ENCODE peak calls at places on chromosome 17, in four cellular contexts. J is GM12878, O is H1, K is K562. T is an unnamed sample.

GRCh38 chr17:40362696-40363479 is 1.6 kb downstream of the GJD3 start:
- DNase-seq in J (no peak), K (peak), O (peak), T (peak)

GRCh38 chr17:4554441-4554996 is 665 bp downstream of the MYBBP1A start:
- DNase-seq in K (peak), J (no peak), O (no peak), T (no peak)

GRCh38 chr17:77681820-77682219 is 276.7 kb upstream of the TNRC6C start:
- DNase-seq in J (no peak), O (no peak), K (no peak), T (peak)

GRCh38 chr17:47957591-47958490 is at the start of gene PRR15L:
- DNase-seq in K (no peak), O (peak), J (no peak), T (no peak)

GRCh38 chr17:78640700-78641099 is 63.5 kb upstream of the DNAH17 start:
- DNase-seq in J (no peak), O (no peak), K (no peak), T (no peak)

GRCh38 chr17:4536742-4537411 is 18.3 kb downstream of the MYBBP1A start:
- DNase-seq in J (no peak), O (no peak), K (no peak), T (no peak)

GRCh38 chr17:35809855-35810461 is 674 bp downstream of the TAF15 start:
- DNase-seq in J (no peak), O (no peak), K (peak), T (no peak)

GRCh38 chr17:15307686-15308085 is 33.7 kb downstream of the TEKT3 start:
- DNase-seq in K (no peak), J (no peak), O (no peak), T (no peak)

GRCh38 chr17:63549289-63549945 is 860 bp upstream of the DCAF7 start:
- DNase-seq in O (no peak), J (no peak), K (no peak), T (no peak)

GRCh38 chr17:47238321-47239010 is 15.2 kb upstream of the ITGB3 start:
- DNase-seq in K (no peak), O (no peak), J (no peak), T (no peak)

GRCh38 chr17:15954222-15954621 is 9.3 kb downstream of the ADORA2B start:
- DNase-seq in O (no peak), K (no peak), J (no peak), T (no peak)

GRCh38 chr17:4788159-4788806 is 481 bp upstream of the GLTPD2 start:
- DNase-seq in J (no peak), O (no peak), K (no peak), T (no peak)

GRCh38 chr17:28381141-28381825 is 9.8 kb downstream of the SARM1 start:
- DNase-seq in O (peak), K (peak), J (no peak), T (no peak)

GRCh38 chr17:75352079-75352569 is 53.4 kb downstream of the GRB2 start:
- DNase-seq in K (no peak), J (no peak), O (peak), T (peak)

GRCh38 chr17:50620848-50621247 is 13.8 kb upstream of the ABCC3 start:
- DNase-seq in K (peak), J (no peak), O (peak), T (peak)

GRCh38 chr17:29577009-29577777 is 8.7 kb downstream of the TP53I13 start:
- DNase-seq in K (no peak), O (no peak), J (no peak), T (no peak)

GRCh38 chr17:46796080-46796479 is 22.4 kb downstream of the WNT3 start:
- DNase-seq in K (no peak), O (no peak), J (no peak), T (no peak)

GRCh38 chr17:67566656-67567055 is 151.1 kb upstream of the NOL11 start:
- DNase-seq in J (no peak), O (no peak), K (no peak), T (no peak)

GRCh38 chr17:66995944-66996343 is 31.4 kb downstream of the CACNG4 start:
- DNase-seq in J (no peak), K (no peak), O (no peak), T (no peak)

GRCh38 chr17:2892305-2892971 is 96.2 kb downstream of the RAP1GAP2 start:
- DNase-seq in J (no peak), O (no peak), K (no peak), T (peak)

GRCh38 chr17:15442316-15443185 is 24.9 kb downstream of the CDRT4 start:
- DNase-seq in O (no peak), J (no peak), K (no peak), T (no peak)

GRCh38 chr17:78747479-78747878 is 34.6 kb downstream of the CYTH1 start:
- DNase-seq in K (no peak), O (no peak), J (no peak), T (no peak)

GRCh38 chr17:27593232-27593856 is 37.6 kb upstream of the LGALS9 start:
- DNase-seq in J (no peak), K (no peak), O (no peak), T (no peak)

GRCh38 chr17:79842656-79843474 is 3.6 kb upstream of the CBX4 start:
- DNase-seq in O (peak), K (no peak), J (no peak), T (peak)

DNA sequence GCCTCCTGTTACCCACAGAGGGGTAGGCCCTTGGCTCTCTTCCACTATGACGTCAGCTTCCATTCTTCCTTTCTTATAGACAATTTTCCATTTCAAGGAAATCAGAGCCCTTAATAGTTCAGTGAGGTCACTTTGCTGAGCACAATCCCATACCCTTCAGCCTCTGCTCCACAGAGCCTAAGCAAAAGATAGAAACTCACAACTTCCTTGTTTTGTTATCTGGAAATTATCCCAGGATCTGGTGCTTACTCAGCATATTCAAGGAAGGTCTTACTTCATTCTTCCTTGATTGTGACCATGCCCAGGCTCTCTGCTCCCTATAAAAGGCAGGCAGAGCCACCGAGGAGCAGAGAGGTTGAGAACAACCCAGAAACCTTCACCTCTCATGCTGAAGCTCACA is at the start of gene CCL8:
- DNase-seq in O (no peak), J (no peak), K (no peak), T (no peak)
- TF ChIP-seq NRF1 in O (no peak), J (no peak), K (no peak), T (no peak)

GRCh38 chr17:76415786-76416185 is 31.4 kb downstream of the SPHK1 start:
- DNase-seq in K (no peak), J (no peak), O (no peak), T (no peak)

GRCh38 chr17:76417499-76418143 is 33.2 kb downstream of the SPHK1 start:
- DNase-seq in J (no peak), O (no peak), K (no peak), T (no peak)

GRCh38 chr17:76416447-76416846 is 32.0 kb downstream of the SPHK1 start:
- DNase-seq in J (no peak), K (no peak), O (no peak), T (no peak)

GRCh38 chr17:76416899-76417298 is 32.5 kb downstream of the SPHK1 start:
- DNase-seq in K (no peak), J (no peak), O (no peak), T (no peak)

GRCh38 chr17:76414334-76415295 is 30.2 kb downstream of the SPHK1 start:
- DNase-seq in J (no peak), K (peak), O (no peak), T (peak)
- TF ChIP-seq NRF1 in J (no peak), K (no peak), O (no peak), T (no peak)

GRCh38 chr17:58280480-58281217 is at the start of gene MPO:
- DNase-seq in J (no peak), K (peak), O (no peak), T (peak)

GRCh38 chr17:58283674-58284612 is 3.2 kb upstream of the MPO start:
- DNase-seq in O (no peak), K (no peak), J (no peak), T (no peak)

GRCh38 chr17:58282442-58282841 is 1.7 kb upstream of the MPO start:
- DNase-seq in O (no peak), J (no peak), K (peak), T (no peak)

GRCh38 chr17:58279736-58280479 is 827 bp downstream of the MPO start:
- DNase-seq in K (peak), J (no peak), O (no peak), T (peak)

GRCh38 chr17:58281511-58282011 is 826 bp upstream of the MPO start:
- DNase-seq in K (peak), J (no peak), O (peak), T (no peak)
- TF ChIP-seq NRF1 in K (no peak), J (no peak), O (no peak), T (no peak)

GRCh38 chr17:69729937-69730336 is 315.4 kb downstream of the MAP2K6 start:
- DNase-seq in J (no peak), K (no peak), O (no peak), T (no peak)

GRCh38 chr17:69733171-69734014 is 318.9 kb downstream of the MAP2K6 start:
- DNase-seq in K (no peak), O (no peak), J (no peak), T (no peak)

GRCh38 chr17:69732272-69732671 is 317.8 kb downstream of the MAP2K6 start:
- DNase-seq in J (no peak), O (no peak), K (no peak), T (no peak)

GRCh38 chr17:69725125-69725524 is 310.6 kb downstream of the MAP2K6 start:
- DNase-seq in J (no peak), O (no peak), K (no peak), T (no peak)

DNA sequence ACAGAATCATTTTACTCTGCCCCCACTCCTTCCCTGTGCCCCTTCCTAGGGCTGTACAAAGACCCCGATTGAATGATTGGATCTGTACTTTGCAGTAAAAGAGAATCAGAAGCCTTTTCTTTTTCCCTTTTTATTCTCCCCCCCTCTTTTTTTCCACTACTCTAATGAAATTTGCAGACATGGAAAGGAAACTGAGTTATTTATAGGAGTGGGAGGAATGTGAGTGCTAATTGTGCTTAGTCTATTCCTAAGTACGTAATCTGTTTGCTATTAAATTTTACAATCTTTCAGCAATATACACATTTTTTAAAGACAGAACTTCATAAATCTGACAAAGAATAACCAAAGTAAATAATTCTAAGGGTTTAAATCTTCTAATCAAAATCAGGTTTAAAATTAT is 314.3 kb downstream of the MAP2K6 start:
- DNase-seq in K (no peak), O (no peak), J (no peak), T (no peak)
- TF ChIP-seq NRF1 in K (no peak), O (no peak), J (no peak), T (no peak)

GRCh38 chr17:16962804-16963203 is 9.1 kb downstream of the TNFRSF13B start:
- DNase-seq in O (peak), K (no peak), J (no peak), T (no peak)
- TF ChIP-seq NRF1 in O (no peak), K (no peak), J (no peak), T (no peak)

GRCh38 chr17:17751996-17752821 is 71.0 kb downstream of the RAI1 start:
- DNase-seq in J (peak), K (peak), O (peak), T (peak)

GRCh38 chr17:17749921-17750320 is 68.7 kb downstream of the RAI1 start:
- DNase-seq in K (peak), O (peak), J (peak), T (peak)

GRCh38 chr17:17749025-17749772 is 67.9 kb downstream of the RAI1 start:
- DNase-seq in K (no peak), J (no peak), O (peak), T (peak)

GRCh38 chr17:17751489-17751995 is 70.3 kb downstream of the RAI1 start:
- DNase-seq in J (no peak), O (no peak), K (no peak), T (no peak)

GRCh38 chr17:17750881-17751280 is 69.6 kb downstream of the RAI1 start:
- DNase-seq in K (no peak), J (peak), O (no peak), T (no peak)
- TF ChIP-seq NRF1 in K (no peak), J (no peak), O (no peak), T (no peak)

DNA sequence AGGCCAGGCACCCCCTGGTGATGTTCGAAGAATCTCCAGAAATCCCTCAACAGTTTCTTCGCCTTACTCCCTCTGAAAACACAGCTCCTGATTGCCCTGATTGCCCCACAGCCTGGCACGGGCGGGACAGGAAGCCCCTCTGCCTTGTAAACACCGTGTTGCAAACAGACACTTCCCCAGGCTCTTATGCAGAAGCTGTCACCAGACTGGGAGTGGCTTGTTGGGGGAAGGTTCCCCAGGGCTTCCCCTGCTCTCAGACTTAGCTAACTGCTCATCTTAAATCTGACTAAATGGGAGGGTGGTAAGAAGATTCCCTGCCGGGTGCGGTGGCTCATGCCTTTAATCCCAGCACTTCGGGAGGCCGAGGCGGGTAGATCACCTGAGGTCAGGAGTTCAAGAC is 11.2 kb downstream of the PIK3R5 start:
- DNase-seq in J (no peak), O (no peak), K (no peak), T (no peak)
- TF ChIP-seq NRF1 in J (no peak), O (no peak), K (no peak), T (no peak)

GRCh38 chr17:81603846-81604610 is 32.9 kb downstream of the NPLOC4 start:
- DNase-seq in K (no peak), J (no peak), O (no peak), T (no peak)

GRCh38 chr17:81601525-81602120 is 35.3 kb downstream of the NPLOC4 start:
- DNase-seq in K (peak), J (peak), O (peak), T (peak)

GRCh38 chr17:81599719-81600486 is 37.0 kb downstream of the NPLOC4 start:
- DNase-seq in K (no peak), O (no peak), J (no peak), T (no peak)
- TF ChIP-seq NRF1 in K (no peak), O (no peak), J (no peak), T (no peak)

GRCh38 chr17:13036776-13037175 is 18.9 kb upstream of the ELAC2 start:
- DNase-seq in J (no peak), K (no peak), O (no peak), T (no peak)

GRCh38 chr17:13029340-13029739 is 11.5 kb upstream of the ELAC2 start:
- DNase-seq in K (no peak), J (no peak), O (no peak), T (no peak)

GRCh38 chr17:13027246-13027645 is 9.4 kb upstream of the ELAC2 start:
- DNase-seq in O (no peak), K (no peak), J (no peak), T (no peak)

GRCh38 chr17:13030459-13031305 is 12.9 kb upstream of the ELAC2 start:
- DNase-seq in K (peak), J (no peak), O (peak), T (peak)

GRCh38 chr17:13031718-13032350 is 14.0 kb upstream of the ELAC2 start:
- DNase-seq in J (no peak), K (peak), O (peak), T (peak)
- TF ChIP-seq NRF1 in J (no peak), K (no peak), O (no peak), T (no peak)

DNA sequence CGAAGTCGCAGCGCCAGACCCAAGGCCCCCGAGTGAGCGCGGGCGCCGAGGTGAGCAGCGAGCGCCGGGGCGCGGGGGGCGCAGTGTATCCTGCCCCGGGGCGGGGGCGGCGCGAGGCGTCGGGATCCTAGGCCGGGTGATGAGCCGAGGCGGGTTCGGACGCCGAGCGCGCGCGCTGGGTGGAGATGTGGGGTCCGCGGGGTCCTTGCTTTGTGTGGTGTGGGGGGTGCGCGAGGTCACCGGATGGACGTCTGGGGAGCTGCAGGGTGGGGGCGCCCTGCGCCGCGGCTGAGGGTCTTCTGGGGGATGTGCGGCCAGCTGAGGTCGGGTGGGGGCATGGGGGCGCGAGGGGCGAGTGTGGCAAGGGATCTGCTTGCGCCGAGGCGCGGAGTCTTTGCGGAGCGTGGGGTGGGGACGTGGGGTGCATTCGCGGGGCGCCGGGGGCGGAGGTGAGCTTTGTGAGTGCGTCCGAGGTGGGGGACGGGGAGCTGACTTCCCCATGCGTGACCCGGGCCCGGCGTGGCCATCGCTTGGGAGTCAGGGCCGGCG is 560 bp downstream of the RAI1 start:
- DNase-seq in K (peak), O (no peak), J (no peak), T (peak)
- TF ChIP-seq NRF1 in K (no peak), O (no peak), J (no peak), T (no peak)